ENCODE peak calls at places on chromosome 10, in five cellular contexts. G is CD8-positive, alpha-beta T cell; K is ovary; M is MM.1S; A is left ventricle myocardium superior. Z is an unnamed sample.

GRCh38 chr10:130631139-130631864 is 495.1 kb downstream of the GLRX3 start:
- DNase-seq in G (no peak), K (no peak), M (no peak), A (no peak), Z (no peak)

GRCh38 chr10:71396084-71396713 is 521 bp upstream of the CDH23 start:
- DNase-seq in G (no peak), K (peak; percentile 79), M (no peak), A (peak; percentile 81), Z (peak; percentile 18)

GRCh38 chr10:34156781-34157425 is 658.2 kb downstream of the PARD3 start:
- DNase-seq in G (no peak), K (no peak), M (no peak), A (no peak), Z (no peak)

GRCh38 chr10:17548162-17548561 is 69.0 kb downstream of the HACD1 start:
- DNase-seq in G (no peak), K (no peak), M (no peak), A (no peak), Z (no peak)

GRCh38 chr10:113718974-113719822 is 32.3 kb upstream of the PLEKHS1 start:
- DNase-seq in G (no peak), K (no peak), M (no peak), A (no peak), Z (no peak)

GRCh38 chr10:5481121-5481520 is 18.2 kb downstream of the CALML5 start:
- DNase-seq in G (no peak), K (no peak), M (no peak), A (no peak), Z (no peak)

GRCh38 chr10:17386616-17387075 is 67.7 kb downstream of the ST8SIA6 start:
- DNase-seq in G (no peak), K (no peak), M (no peak), A (peak; percentile 44), Z (no peak)

GRCh38 chr10:58820862-58821559 is 308.3 kb downstream of the BICC1 start:
- DNase-seq in G (no peak), K (no peak), M (no peak), A (no peak), Z (no peak)

GRCh38 chr10:49170632-49171325 is 17.4 kb downstream of the TMEM273 start:
- DNase-seq in G (no peak), K (no peak), M (no peak), A (no peak), Z (no peak)

GRCh38 chr10:74118794-74119193 is 31.8 kb downstream of the AP3M1 start:
- DNase-seq in G (no peak), K (no peak), M (no peak), A (no peak), Z (no peak)

GRCh38 chr10:29409241-29410051 is 120.6 kb downstream of the LYZL1 start:
- DNase-seq in G (no peak), K (peak; percentile 81), M (no peak), A (peak; percentile 90), Z (peak; percentile 18)

GRCh38 chr10:124650263-124650662 is 93.9 kb downstream of the FAM53B start:
- DNase-seq in G (no peak), K (no peak), M (no peak), A (no peak), Z (peak; percentile 79)

GRCh38 chr10:13536674-13537366 is 8.0 kb upstream of the BEND7 start:
- DNase-seq in G (no peak), K (peak; percentile 27), M (peak; percentile 25), A (peak; percentile 54), Z (no peak)

GRCh38 chr10:81575007-81575406 is 300.0 kb upstream of the NRG3 start:
- DNase-seq in G (no peak), K (no peak), M (no peak), A (no peak), Z (no peak)

GRCh38 chr10:131187886-131188285 is 123.6 kb downstream of the TCERG1L start:
- DNase-seq in G (no peak), K (no peak), M (no peak), A (no peak), Z (no peak)

GRCh38 chr10:85532821-85533220 is 833.8 kb downstream of the GRID1 start:
- DNase-seq in G (no peak), K (no peak), M (no peak), A (no peak), Z (no peak)

GRCh38 chr10:6416892-6417512 is 163.1 kb downstream of the PRKCQ start:
- DNase-seq in G (no peak), K (no peak), M (peak; percentile 56), A (no peak), Z (peak; percentile 55)

GRCh38 chr10:125213541-125214282 is 53.3 kb upstream of the CTBP2 start:
- DNase-seq in G (no peak), K (no peak), M (no peak), A (no peak), Z (no peak)

GRCh38 chr10:70132098-70133029 is at the start of gene AIFM2:
- DNase-seq in G (no peak), K (peak; percentile 90), M (peak; percentile 51), A (peak; percentile 89), Z (peak; percentile 13)

GRCh38 chr10:54501919-54502318 is 299.1 kb downstream of the PCDH15 start:
- DNase-seq in G (no peak), K (no peak), M (no peak), A (no peak), Z (no peak)

GRCh38 chr10:133158756-133159610 is 1.0 kb upstream of the KNDC1 start:
- DNase-seq in G (no peak), K (peak; percentile 80), M (no peak), A (no peak), Z (no peak)

GRCh38 chr10:89575037-89575436 is 39.6 kb upstream of the SLC16A12 start:
- DNase-seq in G (no peak), K (no peak), M (no peak), A (no peak), Z (no peak)

GRCh38 chr10:95792874-95793285 is 36.9 kb downstream of the ENTPD1 start:
- DNase-seq in G (no peak), K (no peak), M (no peak), A (no peak), Z (no peak)